ENCODE peak calls at places on chromosomes 3 and 15, in five cellular contexts. D is prostate gland, A is AG09309, G is GM23338, Y is brain microvascular endothelial cell. C is an unnamed sample.

GRCh38 chr3:195758721-195759353 is 38.1 kb downstream of the MUC20 start:
- DNase-seq in Y (no peak), G (no peak), D (no peak), A (no peak), C (no peak)

GRCh38 chr3:173913985-173914421 is 516.5 kb downstream of the NLGN1 start:
- DNase-seq in A (no peak), G (peak; percentile 37), Y (no peak), D (no peak), C (no peak)

GRCh38 chr3:25453521-25454410 is 25.7 kb downstream of the RARB start:
- DNase-seq in G (no peak), D (no peak), Y (peak; percentile 48), A (peak; percentile 41), C (no peak)

GRCh38 chr15:41944313-41944940 is 27.9 kb downstream of the EHD4 start:
- DNase-seq in A (peak; percentile 67), Y (peak; percentile 88), G (no peak), D (no peak), C (peak; percentile 63)

GRCh38 chr3:178001670-178002101 is 534.5 kb upstream of the KCNMB2 start:
- DNase-seq in D (no peak), G (no peak), Y (no peak), A (no peak), C (no peak)

GRCh38 chr15:91916051-91916450 is 62.5 kb downstream of the SLCO3A1 start:
- DNase-seq in G (no peak), D (no peak), A (no peak), Y (no peak), C (no peak)

GRCh38 chr3:64133991-64134390 is 91.3 kb downstream of the PRICKLE2 start:
- DNase-seq in Y (no peak), G (no peak), A (no peak), D (no peak), C (no peak)

GRCh38 chr3:13998831-13999230 is 119.0 kb upstream of the WNT7A start:
- DNase-seq in G (no peak), Y (no peak), D (no peak), A (no peak), C (no peak)

GRCh38 chr15:77546050-77546501 is 86.6 kb downstream of the LINGO1 start:
- DNase-seq in D (no peak), Y (peak; percentile 90), A (peak; percentile 51), G (no peak), C (peak; percentile 65)

GRCh38 chr3:186241910-186242821 is 119.9 kb downstream of the DGKG start:
- DNase-seq in Y (peak; percentile 90), A (peak; percentile 39), D (peak; percentile 54), G (peak; percentile 92), C (no peak)

GRCh38 chr3:113495035-113495434 is 19.9 kb downstream of the SPICE1 start:
- DNase-seq in G (peak; percentile 56), A (no peak), Y (peak; percentile 35), D (peak; percentile 35), C (no peak)

GRCh38 chr3:157335677-157336076 is 101.0 kb upstream of the PTX3 start:
- DNase-seq in D (no peak), G (peak; percentile 63), A (no peak), Y (peak; percentile 77), C (no peak)

GRCh38 chr3:127064391-127065137 is 81.6 kb downstream of the PLXNA1 start:
- DNase-seq in A (peak; percentile 8), Y (peak; percentile 41), D (no peak), G (no peak), C (peak; percentile 9)

GRCh38 chr15:38130200-38130567 is 122.5 kb upstream of the SPRED1 start:
- DNase-seq in A (no peak), G (no peak), D (no peak), Y (no peak), C (no peak)

GRCh38 chr15:39040861-39041260 is 476.2 kb upstream of the RASGRP1 start:
- DNase-seq in A (no peak), D (no peak), G (no peak), Y (no peak), C (no peak)

GRCh38 chr3:127849368-127849767 is 27.1 kb upstream of the MGLL start:
- DNase-seq in Y (no peak), A (no peak), G (peak; percentile 54), D (no peak), C (no peak)

GRCh38 chr15:31265871-31266711 is 60.5 kb upstream of the KLF13 start:
- DNase-seq in D (peak; percentile 7), Y (no peak), G (no peak), A (peak; percentile 17), C (no peak)

GRCh38 chr15:58473720-58474119 is 41.9 kb downstream of the LIPC start:
- DNase-seq in Y (peak; percentile 72), A (peak; percentile 46), D (no peak), G (no peak), C (peak; percentile 72)

GRCh38 chr3:193716155-193716554 is 123.1 kb downstream of the OPA1 start:
- DNase-seq in D (no peak), G (no peak), A (no peak), Y (no peak), C (no peak)

GRCh38 chr15:37262922-37263608 is 162.7 kb upstream of the MEIS2 start:
- DNase-seq in A (no peak), G (no peak), D (no peak), Y (no peak), C (no peak)

GRCh38 chr15:62445244-62445643 is 280.2 kb upstream of the C2CD4B start:
- DNase-seq in A (no peak), Y (no peak), D (no peak), G (no peak), C (no peak)

GRCh38 chr15:67084561-67084960 is 19.2 kb downstream of the SMAD3 start:
- DNase-seq in A (no peak), Y (no peak), G (no peak), D (no peak), C (no peak)

GRCh38 chr3:174441588-174442316 is 417.4 kb upstream of the NAALADL2 start:
- DNase-seq in Y (no peak), D (no peak), A (peak; percentile 72), G (peak; percentile 17), C (peak; percentile 41)

GRCh38 chr3:194749631-194750271 is 64.1 kb downstream of the FAM43A start:
- DNase-seq in D (peak; percentile 43), A (no peak), Y (peak; percentile 38), G (no peak), C (no peak)

GRCh38 chr3:64977308-64978100 is 289.7 kb upstream of the ADAMTS9 start:
- DNase-seq in A (no peak), Y (peak; percentile 36), D (no peak), G (peak; percentile 13), C (no peak)

GRCh38 chr15:80177151-80177550 is 24.4 kb downstream of the FAH start:
- DNase-seq in A (no peak), G (no peak), Y (no peak), D (no peak), C (no peak)

GRCh38 chr3:63967675-63968611 is 55.4 kb downstream of the PSMD6 start:
- DNase-seq in A (no peak), Y (peak; percentile 51), D (no peak), G (no peak), C (no peak)

GRCh38 chr15:85646538-85647091 is 148.1 kb downstream of the KLHL25 start:
- DNase-seq in A (peak; percentile 42), D (no peak), Y (peak; percentile 56), G (no peak), C (no peak)

GRCh38 chr3:149468504-149469212 is 5.8 kb upstream of the TM4SF4 start:
- DNase-seq in Y (no peak), A (no peak), D (no peak), G (no peak), C (no peak)

GRCh38 chr3:194220776-194221735 is 85.1 kb downstream of the HES1 start:
- DNase-seq in A (no peak), D (no peak), Y (no peak), G (no peak), C (no peak)

GRCh38 chr3:80017369-80017768 is 249.6 kb upstream of the ROBO1 start:
- DNase-seq in D (no peak), Y (peak; percentile 2), G (no peak), A (no peak), C (no peak)

GRCh38 chr3:82942041-82942440 is 1180.6 kb upstream of the GBE1 start:
- DNase-seq in A (no peak), Y (no peak), G (no peak), D (no peak), C (no peak)

GRCh38 chr3:181618260-181618659 is 93.5 kb upstream of the SOX2 start:
- DNase-seq in D (no peak), A (no peak), G (no peak), Y (no peak), C (no peak)

GRCh38 chr15:70164910-70165791 is 67.4 kb upstream of the TLE3 start:
- DNase-seq in D (no peak), G (no peak), Y (no peak), A (no peak), C (no peak)

GRCh38 chr15:83285284-83285978 is 967 bp upstream of the BNC1 start:
- DNase-seq in D (no peak), Y (no peak), G (peak; percentile 49), A (no peak), C (no peak)
- H3K4me3 ChIP-seq in D (no peak overlapping the region), Y (peak overlapping the region; percentile 42), G (peak overlapping the region; percentile 59), A (no peak overlapping the region), C (peak overlapping the region; percentile 6)

DNA sequence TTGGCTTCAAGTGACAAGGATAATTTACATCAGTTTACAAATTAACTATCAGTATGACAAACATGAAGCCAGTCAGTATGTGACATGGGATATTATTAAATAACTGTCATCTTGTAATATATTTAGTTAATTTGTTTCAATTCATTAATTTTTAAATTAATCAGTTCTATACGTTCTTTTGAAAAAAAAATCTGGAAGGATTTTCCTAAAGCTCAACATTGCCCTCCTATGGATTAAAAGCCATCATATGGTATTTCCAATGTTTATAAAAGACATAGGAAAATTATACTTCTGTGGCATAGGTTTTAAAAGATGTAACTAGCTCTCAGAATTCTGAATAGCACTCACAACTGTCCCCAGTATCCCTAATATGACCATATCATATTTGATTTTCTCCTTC is 134.4 kb downstream of the PLOD2 start:
- DNase-seq in G (no peak), D (no peak), Y (no peak), A (no peak), C (no peak)
- TF ChIP-seq CTCF in G (peak; percentile 18), D (no peak), Y (no peak), A (no peak), C (no peak)

DNA sequence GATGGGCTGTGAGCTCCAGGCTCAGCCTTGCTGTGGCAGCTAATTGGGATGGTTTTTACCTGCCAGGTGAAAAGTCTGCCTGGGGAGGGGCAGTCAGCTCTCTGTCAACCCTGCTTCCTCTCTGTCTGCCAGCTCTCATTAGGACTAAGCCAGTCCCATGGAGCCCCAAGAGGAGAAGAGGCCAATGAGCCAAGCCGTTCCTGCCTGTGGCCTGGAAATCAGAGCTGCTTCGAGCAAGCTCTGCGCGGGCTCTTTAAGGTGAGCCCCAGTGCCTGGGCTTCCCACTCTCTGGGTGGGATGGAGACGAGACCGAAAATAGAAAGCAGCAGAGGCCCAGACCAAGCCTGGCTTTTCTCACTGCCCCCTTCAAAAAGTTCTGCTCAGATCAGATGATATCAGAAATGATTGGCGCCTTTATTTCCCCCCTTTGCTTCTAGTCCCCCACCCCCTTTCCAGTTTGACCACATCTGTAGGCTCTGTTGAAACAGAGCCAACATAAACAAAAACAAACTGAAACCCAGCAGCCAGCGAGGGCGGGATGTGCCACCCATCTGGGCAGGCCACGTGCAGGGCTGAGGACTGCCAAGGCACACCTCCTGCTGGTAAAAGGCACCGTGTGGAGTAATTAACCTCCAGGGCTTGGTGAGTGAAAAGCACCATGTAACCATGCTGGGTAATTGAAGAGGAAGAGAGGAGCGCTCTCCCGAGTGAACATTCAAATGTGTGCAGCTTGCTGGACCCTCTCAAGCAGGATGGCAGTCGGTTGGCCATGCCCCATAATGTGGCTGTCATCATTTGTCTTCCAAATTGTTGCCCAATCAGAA is 471.0 kb upstream of the PROK2 start:
- DNase-seq in G (peak; percentile 9), Y (no peak), D (peak; percentile 84), A (no peak), C (no peak)
- H3K4me3 ChIP-seq in G (no peak overlapping the region), Y (no peak overlapping the region), D (no peak overlapping the region), A (no peak overlapping the region), C (no peak overlapping the region)

GRCh38 chr3:49867871-49868321 is 1.8 kb downstream of the CAMKV start:
- DNase-seq in A (no peak), D (no peak), G (peak; percentile 92), Y (peak; percentile 25), C (no peak)
- TF ChIP-seq CTCF in A (no peak), D (no peak), G (no peak), Y (no peak), C (no peak)